ENCODE peak calls at places on chromosomes 13 and 19, in six cellular contexts. Z is activated gamma-delta T cell treated with Interleukin-2 at 50 U/mL for 16 hours, S is iPS DF 6.9, A is GM04504, Q is HuH-7, W is AML-193. Y is an unnamed sample.

GRCh38 chr13:73827434-73827833 is 306.8 kb downstream of the KLF12 start:
- DNase-seq in Z (no peak), S (no peak), A (no peak), Q (no peak), W (no peak), Y (no peak)

GRCh38 chr13:20717581-20718542 is 14.4 kb downstream of the IL17D start:
- DNase-seq in Z (no peak), S (no peak), A (no peak), Q (no peak), W (no peak), Y (no peak)

GRCh38 chr19:4715529-4716221 is 8.0 kb downstream of the DPP9 start:
- DNase-seq in Z (no peak), S (no peak), A (no peak), Q (no peak), W (no peak), Y (no peak)

GRCh38 chr19:16374436-16374835 is 49.8 kb downstream of the KLF2 start:
- DNase-seq in Z (no peak), S (no peak), A (no peak), Q (no peak), W (no peak), Y (no peak)

GRCh38 chr13:28415994-28416411 is 78.9 kb downstream of the FLT1 start:
- DNase-seq in Z (no peak), S (no peak), A (no peak), Q (no peak), W (peak), Y (no peak)

GRCh38 chr13:20969182-20969581 is 66.6 kb upstream of the XPO4 start:
- DNase-seq in Z (no peak), S (no peak), A (no peak), Q (no peak), W (no peak), Y (peak)

GRCh38 chr13:49357694-49358093 is 86.2 kb downstream of the CAB39L start:
- DNase-seq in Z (no peak), S (no peak), A (no peak), Q (no peak), W (no peak), Y (peak)

GRCh38 chr13:94140027-94140426 is 339.5 kb downstream of the DCT start:
- DNase-seq in Z (no peak), S (no peak), A (no peak), Q (no peak), W (no peak), Y (no peak)

GRCh38 chr19:4518345-4519171 is at the start of gene PLIN4:
- DNase-seq in Z (no peak), S (no peak), A (no peak), Q (no peak), W (no peak), Y (no peak)

GRCh38 chr13:98192008-98192407 is 14.9 kb upstream of the RNF113B start:
- DNase-seq in Z (no peak), S (no peak), A (no peak), Q (no peak), W (no peak), Y (no peak)

GRCh38 chr13:76474356-76474755 is 411.8 kb downstream of the KCTD12 start:
- DNase-seq in Z (no peak), S (no peak), A (no peak), Q (no peak), W (no peak), Y (no peak)

GRCh38 chr19:30102239-30102638 is 160.2 kb downstream of the URI1 start:
- DNase-seq in Z (no peak), S (no peak), A (no peak), Q (no peak), W (no peak), Y (no peak)

GRCh38 chr19:5292453-5292842 is 48.2 kb downstream of the PTPRS start:
- DNase-seq in Z (no peak), S (no peak), A (no peak), Q (peak), W (no peak), Y (no peak)

GRCh38 chr13:35225159-35225558 is 251.3 kb downstream of the MAB21L1 start:
- DNase-seq in Z (no peak), S (no peak), A (no peak), Q (no peak), W (no peak), Y (no peak)

GRCh38 chr13:30027569-30028455 is 177.4 kb upstream of the UBL3 start:
- DNase-seq in Z (no peak), S (no peak), A (no peak), Q (no peak), W (peak), Y (no peak)

GRCh38 chr13:98349731-98350305 is 172.7 kb upstream of the RNF113B start:
- DNase-seq in Z (no peak), S (no peak), A (no peak), Q (peak), W (no peak), Y (no peak)

GRCh38 chr19:16470911-16471811 is 609 bp downstream of the EPS15L1 start:
- DNase-seq in Z (peak), S (no peak), A (peak), Q (no peak), W (no peak), Y (no peak)

GRCh38 chr19:40284501-40285352 is at the start of gene AKT2:
- DNase-seq in Z (peak), S (no peak), A (no peak), Q (no peak), W (no peak), Y (no peak)

GRCh38 chr19:11113140-11113708 is 24.0 kb downstream of the LDLR start:
- DNase-seq in Z (no peak), S (no peak), A (no peak), Q (no peak), W (no peak), Y (no peak)

GRCh38 chr13:66887088-66887487 is 343.0 kb downstream of the PCDH9 start:
- DNase-seq in Z (no peak), S (no peak), A (no peak), Q (no peak), W (no peak), Y (peak)

GRCh38 chr13:113777311-113778260 is 18.6 kb downstream of the TMEM255B start:
- DNase-seq in Z (no peak), S (peak), A (no peak), Q (peak), W (no peak), Y (no peak)

GRCh38 chr13:26561636-26562537 is 4.4 kb downstream of the WASF3 start:
- DNase-seq in Z (no peak), S (no peak), A (peak), Q (no peak), W (no peak), Y (no peak)

GRCh38 chr13:66266761-66267160 is 963.4 kb downstream of the PCDH9 start:
- DNase-seq in Z (no peak), S (no peak), A (no peak), Q (no peak), W (no peak), Y (no peak)

GRCh38 chr13:75402787-75403186 is 79.2 kb downstream of the TBC1D4 start:
- DNase-seq in Z (no peak), S (no peak), A (no peak), Q (peak), W (no peak), Y (peak)

GRCh38 chr13:65416784-65417183 is 1813.4 kb downstream of the PCDH9 start:
- DNase-seq in Z (no peak), S (no peak), A (no peak), Q (no peak), W (no peak), Y (no peak)

GRCh38 chr19:55256562-55257460 is 2.0 kb downstream of the PPP6R1 start:
- DNase-seq in Z (no peak), S (no peak), A (no peak), Q (no peak), W (no peak), Y (no peak)

GRCh38 chr19:51394045-51394836 is 3.9 kb upstream of the C19orf84 start:
- DNase-seq in Z (peak), S (peak), A (peak), Q (peak), W (peak), Y (peak)